ENCODE peak calls at places on chromosomes 2 and 18, in nine cellular contexts. S is tibial nerve, A is glutamatergic neuron, Z is BE2C, P is GM12865, U is endothelial cell of umbilical vein, O is kidney, T is HCT116, Q is type B pancreatic cell. X is an unnamed sample.

GRCh38 chr2:224984641-224985040 is 57.6 kb downstream of the DOCK10 start:
- DNase-seq in A (no peak), S (no peak), Z (no peak), U (no peak), O (no peak), Q (no peak), T (no peak), P (peak), X (no peak)

GRCh38 chr2:218291318-218291933 is 877 bp downstream of the TMBIM1 start:
- DNase-seq in Q (no peak), S (no peak), Z (no peak), P (no peak), T (no peak), A (no peak), U (no peak), O (no peak), X (no peak)

GRCh38 chr2:31736695-31737454 is 156.1 kb upstream of the SRD5A2 start:
- DNase-seq in A (no peak), S (no peak), O (no peak), Q (no peak), U (no peak), T (no peak), Z (no peak), P (no peak), X (no peak)

GRCh38 chr18:61833387-61833786 is 59.4 kb downstream of the RNF152 start:
- DNase-seq in Z (no peak), A (no peak), O (no peak), T (no peak), Q (no peak), S (no peak), U (peak), P (peak), X (no peak)

GRCh38 chr2:48605482-48606175 is 12.0 kb upstream of the GTF2A1L start:
- DNase-seq in U (no peak), Z (no peak), T (no peak), P (no peak), Q (no peak), A (no peak), O (no peak), S (no peak), X (no peak)

GRCh38 chr2:101998556-101999121 is 6.9 kb downstream of the IL1R2 start:
- DNase-seq in U (no peak), A (no peak), S (no peak), Q (no peak), O (no peak), Z (no peak), T (no peak), P (peak), X (no peak)

GRCh38 chr2:2935445-2936149 is 442.0 kb downstream of the EIPR1 start:
- DNase-seq in U (no peak), Q (no peak), A (no peak), P (no peak), O (peak), Z (no peak), S (no peak), T (no peak), X (no peak)

GRCh38 chr2:160445673-160446072 is 47.9 kb downstream of the RBMS1 start:
- DNase-seq in Q (no peak), S (no peak), O (no peak), P (no peak), T (no peak), U (no peak), A (no peak), Z (no peak), X (no peak)

GRCh38 chr18:5543036-5543671 is 643 bp downstream of the EPB41L3 start:
- DNase-seq in Z (no peak), P (no peak), A (peak), O (peak), Q (peak), S (no peak), T (no peak), U (peak), X (no peak)

GRCh38 chr2:12493031-12493513 is 223.7 kb upstream of the TRIB2 start:
- DNase-seq in P (no peak), Q (no peak), A (no peak), Z (peak), U (peak), O (peak), T (no peak), S (no peak), X (no peak)

GRCh38 chr2:45167885-45168284 is 158.6 kb upstream of the SIX2 start:
- DNase-seq in A (no peak), T (no peak), O (no peak), Q (no peak), S (no peak), Z (no peak), U (no peak), P (no peak), X (no peak)

GRCh38 chr2:69798909-69799526 is 30.4 kb upstream of the GMCL1 start:
- DNase-seq in U (peak), O (no peak), S (no peak), Z (no peak), A (no peak), Q (no peak), T (no peak), P (peak), X (no peak)

GRCh38 chr2:121903037-121903689 is 147.7 kb downstream of the TSN start:
- DNase-seq in Z (no peak), P (no peak), A (no peak), O (no peak), U (no peak), Q (no peak), S (no peak), T (no peak), X (no peak)

GRCh38 chr2:115162454-115163293 is 720.2 kb downstream of the DPP10 start:
- DNase-seq in A (peak), U (no peak), Q (no peak), S (no peak), T (no peak), Z (no peak), P (no peak), O (no peak), X (no peak)

GRCh38 chr2:231523451-231524266 is 6.6 kb downstream of the NMUR1 start:
- DNase-seq in S (no peak), P (no peak), A (no peak), U (no peak), Z (no peak), O (peak), Q (no peak), T (no peak), X (no peak)

GRCh38 chr2:23694058-23695045 is 232.6 kb downstream of the ATAD2B start:
- DNase-seq in Q (no peak), O (no peak), U (no peak), T (no peak), A (no peak), S (peak), P (no peak), Z (no peak), X (no peak)

GRCh38 chr2:214774108-214774507 is 35.4 kb downstream of the BARD1 start:
- DNase-seq in O (no peak), S (no peak), T (no peak), Q (no peak), P (no peak), Z (no peak), A (no peak), U (peak), X (no peak)

GRCh38 chr2:201021914-201022313 is 49.6 kb downstream of the HYCC2 start:
- DNase-seq in Z (no peak), O (no peak), P (peak), T (no peak), Q (no peak), S (no peak), A (no peak), U (no peak), X (no peak)

GRCh38 chr2:55038428-55038827 is 11.8 kb downstream of the RTN4 start:
- DNase-seq in U (no peak), O (no peak), A (no peak), Z (no peak), P (no peak), T (no peak), Q (no peak), S (no peak), X (no peak)

GRCh38 chr2:230205034-230205433 is 14.8 kb downstream of the SP110 start:
- DNase-seq in Q (no peak), S (no peak), Z (no peak), U (no peak), A (no peak), T (no peak), O (no peak), P (peak), X (no peak)

GRCh38 chr2:236749346-236749745 is 179.7 kb downstream of the ACKR3 start:
- DNase-seq in Z (no peak), O (no peak), U (no peak), P (no peak), Q (no peak), A (no peak), T (no peak), S (no peak), X (no peak)

GRCh38 chr2:38643021-38643671 is 22.8 kb upstream of the GALM start:
- DNase-seq in A (no peak), U (no peak), P (no peak), O (no peak), Z (no peak), S (no peak), Q (no peak), T (no peak), X (no peak)

GRCh38 chr2:174951746-174952145 is 53.4 kb downstream of the CHN1 start:
- DNase-seq in P (no peak), Z (no peak), U (no peak), Q (no peak), O (no peak), A (no peak), S (no peak), T (no peak), X (no peak)

GRCh38 chr2:232927793-232928563 is 57.9 kb downstream of the SNORC start:
- DNase-seq in T (no peak), S (no peak), Q (no peak), U (no peak), O (no peak), Z (no peak), A (peak), P (no peak), X (no peak)

GRCh38 chr18:12403601-12404506 is 3.9 kb upstream of the PRELID3A start:
- DNase-seq in Q (no peak), P (peak), O (no peak), U (peak), T (peak), Z (no peak), A (no peak), S (no peak), X (no peak)

GRCh38 chr2:263774-264492 is at the start of gene SH3YL1:
- DNase-seq in S (no peak), Z (no peak), Q (peak), U (peak), P (peak), A (peak), T (peak), O (peak), X (no peak)

GRCh38 chr18:13680612-13681011 is 45.7 kb downstream of the FAM210A start:
- DNase-seq in Q (no peak), Z (peak), O (no peak), A (peak), S (no peak), P (peak), U (no peak), T (peak), X (no peak)

GRCh38 chr18:63775166-63775730 is at the start of gene SERPINB7:
- DNase-seq in A (no peak), U (no peak), Z (no peak), P (no peak), O (no peak), S (no peak), Q (no peak), T (peak), X (no peak)

GRCh38 chr2:118014492-118014824 is 588 bp upstream of the CCDC93 start:
- DNase-seq in S (no peak), U (no peak), P (no peak), Q (no peak), O (no peak), Z (peak), A (no peak), T (no peak), X (no peak)

GRCh38 chr2:43068730-43069517 is 157.5 kb downstream of the ZFP36L2 start:
- DNase-seq in T (no peak), S (no peak), Q (no peak), P (no peak), U (no peak), Z (no peak), O (no peak), A (no peak), X (no peak)

GRCh38 chr18:12003894-12004293 is 22.6 kb downstream of the IMPA2 start:
- DNase-seq in S (no peak), O (peak), U (no peak), A (no peak), Q (no peak), Z (no peak), T (no peak), P (no peak), X (no peak)

GRCh38 chr18:50038448-50038847 is 156.5 kb downstream of the MYO5B start:
- DNase-seq in S (no peak), O (no peak), T (no peak), A (no peak), U (peak), P (peak), Z (no peak), Q (no peak), X (no peak)

GRCh38 chr18:42181474-42181873 is 226.4 kb downstream of the PIK3C3 start:
- DNase-seq in S (no peak), Q (no peak), O (no peak), Z (no peak), P (no peak), T (no peak), U (no peak), A (no peak), X (no peak)

GRCh38 chr2:144523606-144524131 is 3.8 kb upstream of the ZEB2 start:
- DNase-seq in S (no peak), Q (no peak), A (peak), P (no peak), O (peak), Z (no peak), T (no peak), U (peak), X (no peak)

GRCh38 chr2:34570266-34570872 is 971.3 kb upstream of the FAM98A start:
- DNase-seq in P (peak), T (no peak), Q (no peak), O (no peak), U (no peak), A (no peak), Z (peak), S (no peak), X (no peak)
- TF ChIP-seq CTCF in P (peak), T (no peak), Q (peak), O (peak), U (no peak), A (no peak), Z (peak), S (no peak), X (no peak)

GRCh38 chr2:15747172-15747550 is 155.5 kb downstream of the DDX1 start:
- DNase-seq in P (no peak), U (no peak), Z (no peak), O (no peak), A (no peak), Q (no peak), T (no peak), S (no peak), X (no peak)

GRCh38 chr2:15750433-15750814 is 158.8 kb downstream of the DDX1 start:
- DNase-seq in P (no peak), A (no peak), Z (no peak), Q (no peak), S (no peak), U (no peak), T (no peak), O (no peak), X (no peak)

GRCh38 chr2:15747698-15748471 is 156.2 kb downstream of the DDX1 start:
- DNase-seq in Q (peak), Z (no peak), S (no peak), P (no peak), A (no peak), O (no peak), T (no peak), U (no peak), X (no peak)

GRCh38 chr2:15749460-15750432 is 158.1 kb downstream of the DDX1 start:
- DNase-seq in Z (no peak), Q (peak), U (peak), S (no peak), O (no peak), T (no peak), P (no peak), A (no peak), X (no peak)

GRCh38 chr2:15748736-15749323 is 157.2 kb downstream of the DDX1 start:
- DNase-seq in S (no peak), P (peak), Z (peak), T (peak), Q (peak), O (no peak), U (no peak), A (peak), X (no peak)
- TF ChIP-seq CTCF in S (no peak), P (peak), Z (peak), T (peak), Q (peak), O (peak), U (peak), A (peak), X (no peak)

GRCh38 chr2:1838426-1838825 is 94.1 kb upstream of the PXDN start:
- DNase-seq in Q (no peak), S (no peak), P (no peak), O (no peak), T (no peak), U (no peak), Z (no peak), A (no peak), X (no peak)

GRCh38 chr2:1837022-1837421 is 92.7 kb upstream of the PXDN start:
- DNase-seq in Q (no peak), O (no peak), Z (no peak), U (no peak), P (no peak), A (no peak), T (no peak), S (no peak), X (no peak)

GRCh38 chr2:1840046-1840445 is 95.7 kb upstream of the PXDN start:
- DNase-seq in U (no peak), O (no peak), P (no peak), Q (no peak), T (no peak), Z (no peak), S (peak), A (no peak), X (no peak)

GRCh38 chr2:1837458-1837857 is 93.1 kb upstream of the PXDN start:
- DNase-seq in Z (no peak), S (no peak), P (no peak), U (no peak), Q (no peak), A (no peak), O (no peak), T (no peak), X (no peak)

DNA sequence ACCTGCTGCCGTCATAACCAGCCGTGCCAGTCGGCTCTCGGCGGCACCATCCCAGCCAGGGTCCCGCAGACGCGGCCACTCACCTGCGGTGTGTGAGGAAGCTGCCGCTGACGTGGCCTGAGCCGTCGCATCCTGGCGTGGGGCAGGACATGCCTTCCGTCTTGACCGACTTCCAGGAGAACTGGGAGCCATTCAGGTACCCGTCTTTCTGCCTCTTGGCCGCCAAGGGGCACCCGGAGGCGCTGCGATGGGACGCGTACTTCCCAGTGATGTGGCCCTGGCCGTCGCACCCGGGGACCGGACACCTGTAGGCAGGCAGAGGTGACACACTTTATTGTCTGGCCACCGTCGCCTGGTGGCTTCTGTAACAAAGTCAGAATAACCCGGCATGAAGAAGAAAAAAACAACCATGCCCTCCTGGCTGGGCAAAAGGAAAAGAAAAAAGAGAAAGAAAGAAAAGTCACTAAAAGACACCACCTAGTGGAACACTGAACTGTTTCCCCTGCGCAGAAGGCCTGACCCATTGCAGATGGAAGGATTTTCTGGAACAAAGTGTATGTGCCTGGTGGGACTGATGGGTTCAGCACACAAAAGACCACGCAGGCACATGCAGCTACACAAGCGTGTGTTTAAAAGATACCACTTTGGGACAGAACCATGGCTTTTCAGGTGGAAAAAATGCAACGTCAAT is 94.9 kb upstream of the PXDN start:
- DNase-seq in U (no peak), S (peak), Z (no peak), Q (no peak), O (no peak), T (no peak), A (no peak), P (no peak), X (no peak)
- TF ChIP-seq CTCF in U (no peak), S (no peak), Z (no peak), Q (peak), O (no peak), T (no peak), A (no peak), P (no peak), X (no peak)

GRCh38 chr2:151945602-151946001 is 117.4 kb upstream of the ARL5A start:
- DNase-seq in S (no peak), P (no peak), U (no peak), T (no peak), O (no peak), A (no peak), Q (no peak), Z (no peak), X (no peak)

GRCh38 chr2:151943461-151943860 is 115.2 kb upstream of the ARL5A start:
- DNase-seq in Z (no peak), A (no peak), U (no peak), P (no peak), Q (no peak), S (no peak), T (no peak), O (no peak), X (no peak)

GRCh38 chr2:151946856-151947523 is 118.8 kb upstream of the ARL5A start:
- DNase-seq in O (no peak), S (peak), A (peak), P (peak), U (peak), Z (peak), T (peak), Q (no peak), X (peak)

GRCh38 chr2:151945186-151945585 is 117.0 kb upstream of the ARL5A start:
- DNase-seq in Z (no peak), T (no peak), U (no peak), S (no peak), Q (no peak), O (no peak), P (no peak), A (no peak), X (no peak)

GRCh38 chr2:151947524-151948165 is 119.4 kb upstream of the ARL5A start:
- DNase-seq in S (no peak), T (no peak), A (no peak), Q (no peak), Z (no peak), P (peak), U (peak), O (no peak), X (no peak)
- TF ChIP-seq CTCF in S (peak), T (no peak), A (peak), Q (peak), Z (no peak), P (no peak), U (no peak), O (no peak), X (no peak)

DNA sequence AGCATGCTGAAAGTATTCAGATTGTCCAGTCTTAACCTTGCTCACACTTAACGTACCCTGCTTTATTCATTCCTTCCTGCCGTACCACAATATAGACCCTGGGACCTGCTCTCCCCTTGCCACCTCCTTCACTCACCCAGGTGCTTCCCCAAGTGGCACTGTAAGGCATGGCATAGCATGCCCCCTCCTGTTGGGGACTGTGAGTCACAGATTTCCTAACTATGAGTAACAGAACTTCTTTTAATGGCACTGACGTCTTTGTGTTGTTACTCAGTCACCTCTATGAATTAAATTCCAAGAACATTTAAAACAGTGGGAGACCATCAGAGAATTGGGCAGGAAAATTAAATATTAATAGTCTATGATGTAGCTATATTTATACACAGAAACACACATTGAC is 117.2 kb downstream of the CTNNA2 start:
- DNase-seq in S (no peak), U (no peak), T (no peak), A (no peak), O (peak), Z (no peak), Q (no peak), P (no peak), X (no peak)
- TF ChIP-seq CTCF in S (no peak), U (no peak), T (no peak), A (no peak), O (no peak), Z (peak), Q (no peak), P (no peak), X (no peak)